ENCODE peak calls at places on chromosomes 13 and 19, in nine cellular contexts. R is mucosa of gallbladder; U is activated CD4-positive, alpha-beta T cell treated with anti-CD3 and anti-CD28 coated beads, Interleukin-2, amount 50 U/mL, for 48 hours; C is retinal pigment epithelial cell; V is epithelial cell of esophagus; I is GM04503; O is AG04450; N is fibroblast of the conjunctiva; P is NCI-H1930. B is an unnamed sample.

GRCh38 chr13:20064128-20064527 is 96.7 kb downstream of the GJA3 start:
- DNase-seq in R (no peak), U (no peak), C (no peak), V (no peak), I (no peak), O (peak), N (no peak), P (no peak), B (no peak)

GRCh38 chr19:53809518-53810186 is 14.5 kb downstream of the NLRP12 start:
- DNase-seq in R (no peak), U (no peak), C (no peak), V (no peak), I (no peak), O (no peak), N (no peak), P (peak), B (no peak)

GRCh38 chr13:98751397-98752110 is 918 bp downstream of the SLC15A1 start:
- DNase-seq in R (peak), U (no peak), C (no peak), V (peak), I (no peak), O (no peak), N (no peak), P (no peak), B (no peak)

GRCh38 chr13:109665781-109666249 is 120.6 kb downstream of the IRS2 start:
- DNase-seq in R (no peak), U (no peak), C (no peak), V (peak), I (no peak), O (no peak), N (no peak), P (no peak), B (no peak)

GRCh38 chr19:14048439-14049153 is 13.3 kb downstream of the PALM3 start:
- DNase-seq in R (peak), U (peak), C (no peak), V (peak), I (no peak), O (no peak), N (no peak), P (peak), B (peak)

GRCh38 chr19:15378529-15379082 is 981 bp downstream of the AKAP8 start:
- DNase-seq in R (peak), U (peak), C (peak), V (peak), I (no peak), O (no peak), N (no peak), P (no peak), B (peak)

GRCh38 chr19:1734328-1734966 is 18.9 kb upstream of the ONECUT3 start:
- DNase-seq in R (no peak), U (no peak), C (no peak), V (no peak), I (no peak), O (no peak), N (no peak), P (no peak), B (no peak)

GRCh38 chr19:45809643-45810159 is 5.4 kb downstream of the RSPH6A start:
- DNase-seq in R (no peak), U (no peak), C (peak), V (peak), I (peak), O (peak), N (peak), P (no peak), B (no peak)

GRCh38 chr19:955803-956746 is 28.1 kb upstream of the WDR18 start:
- DNase-seq in R (no peak), U (no peak), C (no peak), V (no peak), I (no peak), O (no peak), N (no peak), P (no peak), B (no peak)

GRCh38 chr13:46753137-46753536 is 43.8 kb downstream of the ESD start:
- DNase-seq in R (no peak), U (no peak), C (no peak), V (no peak), I (no peak), O (no peak), N (no peak), P (no peak), B (no peak)

GRCh38 chr19:6374179-6374709 is 1.5 kb downstream of the PSPN start:
- DNase-seq in R (peak), U (no peak), C (no peak), V (no peak), I (no peak), O (no peak), N (no peak), P (no peak), B (no peak)

GRCh38 chr13:73061478-73062275 is 2.9 kb downstream of the KLF5 start:
- DNase-seq in R (no peak), U (no peak), C (no peak), V (peak), I (no peak), O (no peak), N (no peak), P (no peak), B (no peak)

GRCh38 chr13:70541451-70541850 is 433.2 kb upstream of the KLHL1 start:
- DNase-seq in R (no peak), U (no peak), C (no peak), V (peak), I (no peak), O (no peak), N (no peak), P (no peak), B (peak)

GRCh38 chr13:20923272-20923671 is 20.7 kb upstream of the XPO4 start:
- DNase-seq in R (no peak), U (no peak), C (no peak), V (no peak), I (no peak), O (no peak), N (no peak), P (no peak), B (no peak)

GRCh38 chr13:20390526-20391175 is 135.0 kb downstream of the CRYL1 start:
- DNase-seq in R (no peak), U (no peak), C (no peak), V (no peak), I (no peak), O (no peak), N (no peak), P (no peak), B (no peak)

B was measured in RWPE1.